ENCODE peak calls at places on chromosomes 3 and 15, in six cellular contexts. One of them, this sample, is unnamed.

GRCh38 chr3:23580337-23580736 is 225.4 kb upstream of the UBE2E1 start:
- DNase-seq in stimulated activated CD4-positive, alpha-beta T cell treated with anti-CD3 and anti-CD28 coated beads, Interleukin-1b, Interleukin-23, amount 100 ng/mL, for 24 hours: no peak
- DNase-seq in mucosa of gallbladder: no peak
- DNase-seq in Karpas-422: no peak
- DNase-seq in pons: no peak
- DNase-seq in EL: peak
- DNase-seq in this sample: peak

GRCh38 chr3:39141211-39141995 is 12.0 kb downstream of the CSRNP1 start:
- DNase-seq in stimulated activated CD4-positive, alpha-beta T cell treated with anti-CD3 and anti-CD28 coated beads, Interleukin-1b, Interleukin-23, amount 100 ng/mL, for 24 hours: no peak
- DNase-seq in pons: no peak
- DNase-seq in EL: peak
- DNase-seq in Karpas-422: no peak
- DNase-seq in mucosa of gallbladder: peak
- DNase-seq in this sample: peak

GRCh38 chr15:27418729-27419128 is 447.7 kb downstream of the GABRG3 start:
- DNase-seq in stimulated activated CD4-positive, alpha-beta T cell treated with anti-CD3 and anti-CD28 coated beads, Interleukin-1b, Interleukin-23, amount 100 ng/mL, for 24 hours: no peak
- DNase-seq in Karpas-422: no peak
- DNase-seq in EL: no peak
- DNase-seq in mucosa of gallbladder: no peak
- DNase-seq in pons: no peak
- DNase-seq in this sample: no peak

GRCh38 chr3:178629430-178630178 is 93.4 kb downstream of the KCNMB2 start:
- DNase-seq in EL: no peak
- DNase-seq in pons: no peak
- DNase-seq in stimulated activated CD4-positive, alpha-beta T cell treated with anti-CD3 and anti-CD28 coated beads, Interleukin-1b, Interleukin-23, amount 100 ng/mL, for 24 hours: no peak
- DNase-seq in mucosa of gallbladder: no peak
- DNase-seq in Karpas-422: no peak
- DNase-seq in this sample: peak

GRCh38 chr3:55000946-55001345 is 73.1 kb upstream of the LRTM1 start:
- DNase-seq in Karpas-422: no peak
- DNase-seq in stimulated activated CD4-positive, alpha-beta T cell treated with anti-CD3 and anti-CD28 coated beads, Interleukin-1b, Interleukin-23, amount 100 ng/mL, for 24 hours: no peak
- DNase-seq in pons: no peak
- DNase-seq in mucosa of gallbladder: no peak
- DNase-seq in EL: no peak
- DNase-seq in this sample: no peak

GRCh38 chr3:183924956-183925355 is 40.3 kb upstream of the PARL start:
- DNase-seq in stimulated activated CD4-positive, alpha-beta T cell treated with anti-CD3 and anti-CD28 coated beads, Interleukin-1b, Interleukin-23, amount 100 ng/mL, for 24 hours: no peak
- DNase-seq in pons: no peak
- DNase-seq in Karpas-422: no peak
- DNase-seq in mucosa of gallbladder: no peak
- DNase-seq in EL: no peak
- DNase-seq in this sample: peak

GRCh38 chr3:165643433-165643824 is 193.8 kb downstream of the BCHE start:
- DNase-seq in Karpas-422: no peak
- DNase-seq in stimulated activated CD4-positive, alpha-beta T cell treated with anti-CD3 and anti-CD28 coated beads, Interleukin-1b, Interleukin-23, amount 100 ng/mL, for 24 hours: no peak
- DNase-seq in pons: no peak
- DNase-seq in EL: peak
- DNase-seq in mucosa of gallbladder: no peak
- DNase-seq in this sample: peak

GRCh38 chr3:50503504-50503903 is at the start of gene CACNA2D2:
- DNase-seq in Karpas-422: no peak
- DNase-seq in EL: peak
- DNase-seq in pons: peak
- DNase-seq in stimulated activated CD4-positive, alpha-beta T cell treated with anti-CD3 and anti-CD28 coated beads, Interleukin-1b, Interleukin-23, amount 100 ng/mL, for 24 hours: peak
- DNase-seq in mucosa of gallbladder: peak
- DNase-seq in this sample: peak

GRCh38 chr3:163939926-163940325 is 1138.4 kb downstream of the SI start:
- DNase-seq in Karpas-422: no peak
- DNase-seq in pons: no peak
- DNase-seq in mucosa of gallbladder: no peak
- DNase-seq in EL: peak
- DNase-seq in stimulated activated CD4-positive, alpha-beta T cell treated with anti-CD3 and anti-CD28 coated beads, Interleukin-1b, Interleukin-23, amount 100 ng/mL, for 24 hours: no peak
- DNase-seq in this sample: peak

GRCh38 chr3:197083486-197083885 is 53.9 kb upstream of the MELTF start:
- DNase-seq in Karpas-422: no peak
- DNase-seq in pons: no peak
- DNase-seq in mucosa of gallbladder: no peak
- DNase-seq in stimulated activated CD4-positive, alpha-beta T cell treated with anti-CD3 and anti-CD28 coated beads, Interleukin-1b, Interleukin-23, amount 100 ng/mL, for 24 hours: peak
- DNase-seq in EL: peak
- DNase-seq in this sample: peak

GRCh38 chr15:48703544-48703943 is 58.0 kb upstream of the FBN1 start:
- DNase-seq in pons: no peak
- DNase-seq in mucosa of gallbladder: no peak
- DNase-seq in Karpas-422: no peak
- DNase-seq in stimulated activated CD4-positive, alpha-beta T cell treated with anti-CD3 and anti-CD28 coated beads, Interleukin-1b, Interleukin-23, amount 100 ng/mL, for 24 hours: no peak
- DNase-seq in EL: peak
- DNase-seq in this sample: peak

GRCh38 chr3:146184616-146185015 is 23.6 kb upstream of the PLOD2 start:
- DNase-seq in stimulated activated CD4-positive, alpha-beta T cell treated with anti-CD3 and anti-CD28 coated beads, Interleukin-1b, Interleukin-23, amount 100 ng/mL, for 24 hours: no peak
- DNase-seq in Karpas-422: no peak
- DNase-seq in EL: no peak
- DNase-seq in pons: no peak
- DNase-seq in mucosa of gallbladder: no peak
- DNase-seq in this sample: no peak

GRCh38 chr3:126109860-126110235 is 25.9 kb upstream of the SLC41A3 start:
- DNase-seq in mucosa of gallbladder: no peak
- DNase-seq in stimulated activated CD4-positive, alpha-beta T cell treated with anti-CD3 and anti-CD28 coated beads, Interleukin-1b, Interleukin-23, amount 100 ng/mL, for 24 hours: no peak
- DNase-seq in EL: no peak
- DNase-seq in Karpas-422: no peak
- DNase-seq in pons: no peak
- DNase-seq in this sample: no peak